ENCODE peak calls at places on chromosomes 5 and 9, in nine cellular contexts. V, F, J, X, U, Q, K, M and E are unnamed samples.

GRCh38 chr5:55308254-55308836 is 556 bp downstream of the MTREX start:
- DNase-seq in V (peak), F (peak), J (no peak), X (peak), U (no peak), Q (no peak), K (peak), M (no peak), E (peak)

GRCh38 chr9:893115-893514 is 51.6 kb downstream of the DMRT1 start:
- DNase-seq in V (no peak), F (no peak), J (no peak), X (no peak), U (no peak), Q (no peak), K (no peak), M (no peak), E (no peak)

GRCh38 chr5:18141260-18141659 is 507.0 kb downstream of the TAF11L14 start:
- DNase-seq in V (no peak), F (no peak), J (no peak), X (no peak), U (no peak), Q (no peak), K (no peak), M (no peak), E (no peak)

GRCh38 chr9:33249087-33249657 is 9.2 kb downstream of the SPINK4 start:
- DNase-seq in V (no peak), F (no peak), J (no peak), X (no peak), U (no peak), Q (peak), K (no peak), M (no peak), E (no peak)

GRCh38 chr5:175247146-175247545 is 196.8 kb downstream of the DRD1 start:
- DNase-seq in V (no peak), F (no peak), J (no peak), X (no peak), U (no peak), Q (no peak), K (no peak), M (no peak), E (no peak)

GRCh38 chr5:135231289-135231688 is 167.7 kb downstream of the MACROH2A1 start:
- DNase-seq in V (no peak), F (no peak), J (no peak), X (no peak), U (no peak), Q (no peak), K (no peak), M (no peak), E (no peak)

GRCh38 chr5:163595851-163596399 is 90.5 kb downstream of the MAT2B start:
- DNase-seq in V (no peak), F (no peak), J (no peak), X (no peak), U (no peak), Q (no peak), K (no peak), M (no peak), E (no peak)

GRCh38 chr5:1809416-1810035 is 8.3 kb downstream of the NDUFS6 start:
- DNase-seq in V (no peak), F (no peak), J (peak), X (no peak), U (no peak), Q (no peak), K (no peak), M (no peak), E (no peak)

GRCh38 chr5:89246252-89246651 is 363.3 kb upstream of the MEF2C start:
- DNase-seq in V (no peak), F (peak), J (no peak), X (no peak), U (no peak), Q (no peak), K (peak), M (no peak), E (no peak)

GRCh38 chr5:107074991-107075390 is 595.7 kb downstream of the EFNA5 start:
- DNase-seq in V (no peak), F (no peak), J (no peak), X (no peak), U (no peak), Q (no peak), K (peak), M (no peak), E (no peak)

GRCh38 chr9:27712826-27713225 is 139.5 kb upstream of the C9orf72 start:
- DNase-seq in V (no peak), F (no peak), J (no peak), X (no peak), U (no peak), Q (no peak), K (no peak), M (no peak), E (no peak)

GRCh38 chr5:138276402-138277054 is 2.1 kb upstream of the GFRA3 start:
- DNase-seq in V (no peak), F (no peak), J (no peak), X (no peak), U (no peak), Q (no peak), K (no peak), M (no peak), E (no peak)

GRCh38 chr5:58458851-58459275 is 1.0 kb downstream of the PLK2 start:
- DNase-seq in V (no peak), F (no peak), J (no peak), X (peak), U (no peak), Q (no peak), K (no peak), M (no peak), E (no peak)

GRCh38 chr5:14326035-14326909 is 183.1 kb downstream of the TRIO start:
- DNase-seq in V (no peak), F (no peak), J (no peak), X (no peak), U (no peak), Q (no peak), K (no peak), M (no peak), E (no peak)

GRCh38 chr9:74285075-74285474 is 212.1 kb upstream of the RORB start:
- DNase-seq in V (no peak), F (peak), J (no peak), X (no peak), U (no peak), Q (no peak), K (peak), M (no peak), E (no peak)

GRCh38 chr5:181061645-181062044 is 21.6 kb downstream of the BTNL9 start:
- DNase-seq in V (no peak), F (no peak), J (no peak), X (no peak), U (no peak), Q (no peak), K (no peak), M (no peak), E (no peak)

GRCh38 chr9:136921307-136921706 is 23.2 kb downstream of the FBXW5 start:
- DNase-seq in V (no peak), F (no peak), J (no peak), X (no peak), U (no peak), Q (no peak), K (no peak), M (no peak), E (no peak)

GRCh38 chr5:59485629-59486439 is 407.7 kb downstream of the PDE4D start:
- DNase-seq in V (no peak), F (no peak), J (no peak), X (no peak), U (no peak), Q (no peak), K (no peak), M (no peak), E (no peak)

DNA sequence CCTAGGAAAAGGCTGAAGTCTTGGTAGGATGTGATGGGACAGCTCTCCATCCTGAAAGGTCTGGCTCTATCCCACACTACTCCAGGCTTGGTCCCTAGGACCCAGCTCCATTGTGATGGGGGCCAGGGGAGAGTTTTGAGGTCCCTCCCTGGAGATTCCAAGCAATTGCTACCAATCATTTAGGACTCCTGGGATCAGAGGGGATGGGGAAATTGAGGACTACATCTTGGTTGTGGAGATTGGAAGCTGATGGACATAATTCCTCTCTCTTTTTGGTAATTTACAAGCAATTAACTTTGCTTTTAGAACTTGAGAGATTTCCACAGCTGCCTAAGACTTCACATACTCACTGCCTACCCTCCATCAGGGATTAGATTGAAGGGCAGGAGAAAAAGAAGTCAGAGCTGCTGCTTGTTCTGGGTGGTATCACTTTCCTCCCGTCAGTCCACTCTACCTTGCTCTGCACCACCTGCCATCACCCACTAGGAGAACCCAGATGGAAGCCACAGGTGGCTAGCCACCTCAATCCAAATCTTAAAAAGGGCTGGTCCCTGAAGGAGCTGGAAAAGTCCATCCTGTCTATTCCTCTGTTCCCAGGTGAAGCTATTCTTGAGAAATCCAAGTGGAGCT is 10.6 kb downstream of the IRF1 start:
- DNase-seq in V (no peak), F (no peak), J (no peak), X (no peak), U (no peak), Q (peak), K (no peak), M (no peak), E (no peak)
- TF ChIP-seq CTCF in V (no peak), F (no peak), J (no peak), X (no peak), U (no peak), Q (no peak), K (peak), M (peak), E (peak)

GRCh38 chr5:150217874-150218692 is 28.2 kb downstream of the SLC6A7 start:
- DNase-seq in V (peak), F (peak), J (peak), X (peak), U (peak), Q (peak), K (peak), M (peak), E (peak)
- TF ChIP-seq CTCF in V (peak), F (peak), J (peak), X (peak), U (peak), Q (peak), K (peak), M (peak), E (peak)

DNA sequence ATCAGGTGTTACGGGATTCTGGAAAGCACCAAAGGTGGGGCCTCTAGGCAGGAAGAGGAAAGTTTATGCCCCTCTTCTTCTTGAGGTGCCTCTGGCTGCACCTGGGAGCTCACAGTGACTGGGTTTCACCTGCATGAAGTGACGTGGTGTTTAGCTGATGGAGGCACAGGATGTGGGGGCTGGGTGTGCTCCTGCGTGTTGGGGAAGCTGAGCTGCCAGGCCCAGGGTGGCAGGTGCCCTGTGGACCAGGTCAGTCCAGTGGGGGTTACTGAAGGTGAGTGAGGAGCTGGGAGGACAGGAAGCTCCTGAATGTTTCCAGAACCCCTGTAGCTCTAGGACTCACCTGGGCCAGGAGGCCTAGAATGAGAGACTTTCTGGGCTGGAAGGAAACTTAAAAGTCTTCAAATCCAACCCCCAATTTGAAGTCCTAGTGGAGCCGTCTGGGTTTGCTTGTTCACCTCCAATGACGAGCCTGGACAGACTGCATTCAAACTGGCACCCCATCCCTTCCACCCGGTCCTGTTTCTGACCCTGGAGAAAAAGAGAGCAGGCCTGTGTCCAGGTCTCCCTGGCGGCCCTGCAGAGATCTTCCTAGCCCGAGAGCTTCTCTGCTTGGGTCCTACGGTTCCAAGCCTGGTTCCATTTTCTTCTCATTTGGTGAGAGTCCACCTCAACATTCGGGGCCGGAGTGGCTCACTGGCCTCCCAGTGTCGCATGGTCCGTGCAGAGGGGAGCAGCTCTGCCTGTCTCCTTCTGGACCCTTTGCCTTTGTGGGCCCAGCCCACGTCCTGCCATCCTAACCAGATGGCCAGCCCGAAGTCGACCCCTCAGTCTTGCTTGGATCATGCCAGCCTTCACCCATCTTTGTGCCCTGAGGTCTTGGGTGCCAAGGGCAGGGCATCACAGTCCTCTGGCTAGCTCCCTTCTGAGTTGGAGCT is 22.3 kb downstream of the TRAF1 start:
- DNase-seq in V (no peak), F (no peak), J (no peak), X (peak), U (no peak), Q (no peak), K (no peak), M (no peak), E (peak)
- TF ChIP-seq CTCF in V (no peak), F (no peak), J (no peak), X (no peak), U (no peak), Q (no peak), K (no peak), M (no peak), E (no peak)

GRCh38 chr5:120532835-120533234 is 68.7 kb downstream of the PRR16 start:
- DNase-seq in V (no peak), F (no peak), J (no peak), X (no peak), U (no peak), Q (no peak), K (no peak), M (no peak), E (no peak)
- TF ChIP-seq CTCF in V (no peak), F (peak), J (no peak), X (no peak), U (no peak), Q (no peak), K (peak), M (no peak), E (no peak)

DNA sequence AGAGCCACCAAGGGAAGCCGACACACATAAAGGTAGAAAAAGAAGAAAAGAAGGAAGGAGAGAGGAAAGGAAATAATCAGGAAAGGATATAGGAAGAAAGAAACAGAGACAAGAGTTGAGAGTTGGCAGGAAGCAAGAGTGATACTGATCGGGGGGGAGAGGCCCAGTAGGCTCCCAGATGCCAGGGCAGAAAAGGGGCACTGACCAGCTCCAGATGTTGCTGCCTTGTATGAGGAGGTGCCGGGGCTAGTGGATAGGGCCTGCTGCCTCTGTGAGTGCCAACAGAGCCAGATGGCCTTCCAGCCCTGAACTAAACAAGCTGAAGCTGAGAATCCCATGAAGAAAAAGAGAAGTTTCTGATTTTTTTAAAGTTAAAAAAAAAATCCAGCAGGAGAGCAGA is 82.0 kb upstream of the TRIM32 start:
- DNase-seq in V (no peak), F (no peak), J (no peak), X (no peak), U (no peak), Q (no peak), K (no peak), M (no peak), E (no peak)
- TF ChIP-seq CTCF in V (no peak), F (no peak), J (no peak), X (no peak), U (no peak), Q (no peak), K (no peak), M (no peak), E (no peak)